ENCODE peak calls at places on chromosomes 11 and 22, in eight cellular contexts. R, O, T, U, Z, X, H and Q are unnamed samples.

GRCh38 chr22:32050678-32051515 is 7.8 kb downstream of the SLC5A1 start:
- DNase-seq in R (no peak), O (peak), T (peak), U (no peak), Z (no peak), X (no peak), H (peak), Q (peak)

GRCh38 chr22:25377699-25378098 is 158.3 kb downstream of the CRYBB2 start:
- DNase-seq in R (no peak), O (no peak), T (no peak), U (no peak), Z (no peak), X (no peak), H (no peak), Q (no peak)

GRCh38 chr22:31342389-31343125 is 3.6 kb downstream of the PATZ1 start:
- DNase-seq in R (no peak), O (no peak), T (no peak), U (no peak), Z (no peak), X (no peak), H (no peak), Q (no peak)

GRCh38 chr11:59062602-59063529 is 23.2 kb upstream of the GLYATL1B start:
- DNase-seq in R (no peak), O (no peak), T (no peak), U (no peak), Z (no peak), X (no peak), H (no peak), Q (no peak)

GRCh38 chr11:28820296-28820989 is 712.3 kb downstream of the METTL15 start:
- DNase-seq in R (no peak), O (peak), T (no peak), U (no peak), Z (no peak), X (no peak), H (no peak), Q (no peak)

GRCh38 chr11:66188580-66188979 is 79.9 kb upstream of the RAB1B start:
- DNase-seq in R (peak), O (peak), T (peak), U (no peak), Z (no peak), X (no peak), H (no peak), Q (no peak)

GRCh38 chr11:80595011-80595410 is 1154.2 kb upstream of the TENM4 start:
- DNase-seq in R (peak), O (peak), T (no peak), U (no peak), Z (no peak), X (no peak), H (no peak), Q (peak)

GRCh38 chr11:122981388-122982264 is at the start of gene BSX:
- DNase-seq in R (peak), O (peak), T (peak), U (no peak), Z (peak), X (peak), H (peak), Q (peak)

GRCh38 chr11:94507485-94507884 is 4.8 kb upstream of the C11orf97 start:
- DNase-seq in R (no peak), O (no peak), T (no peak), U (no peak), Z (no peak), X (no peak), H (no peak), Q (no peak)

GRCh38 chr11:1565173-1565903 is 6.7 kb downstream of the DUSP8 start:
- DNase-seq in R (no peak), O (no peak), T (no peak), U (no peak), Z (no peak), X (no peak), H (no peak), Q (no peak)

GRCh38 chr11:27233654-27234042 is 129.4 kb downstream of the CCDC34 start:
- DNase-seq in R (no peak), O (no peak), T (no peak), U (no peak), Z (no peak), X (no peak), H (no peak), Q (no peak)

GRCh38 chr22:37581534-37581933 is 1.6 kb upstream of the LGALS2 start:
- DNase-seq in R (no peak), O (no peak), T (no peak), U (no peak), Z (no peak), X (no peak), H (peak), Q (no peak)

GRCh38 chr11:19903620-19904069 is 191.0 kb downstream of the NAV2 start:
- DNase-seq in R (peak), O (peak), T (no peak), U (peak), Z (no peak), X (peak), H (peak), Q (peak)

GRCh38 chr11:2178906-2179494 is 7.4 kb upstream of the TH start:
- DNase-seq in R (no peak), O (peak), T (peak), U (no peak), Z (no peak), X (no peak), H (no peak), Q (no peak)

GRCh38 chr11:57604289-57605010 is 7.0 kb downstream of the SERPING1 start:
- DNase-seq in R (no peak), O (no peak), T (no peak), U (no peak), Z (no peak), X (no peak), H (no peak), Q (no peak)

GRCh38 chr11:129894281-129895125 is 875 bp downstream of the NFRKB start:
- DNase-seq in R (no peak), O (peak), T (peak), U (no peak), Z (peak), X (no peak), H (no peak), Q (peak)

GRCh38 chr22:22700631-22701030 is 56.2 kb downstream of the GGTLC2 start:
- DNase-seq in R (no peak), O (no peak), T (no peak), U (peak), Z (no peak), X (no peak), H (no peak), Q (no peak)

GRCh38 chr11:70761094-70761905 is 363.0 kb downstream of the CTTN start:
- DNase-seq in R (no peak), O (no peak), T (no peak), U (no peak), Z (no peak), X (no peak), H (no peak), Q (no peak)

GRCh38 chr11:118530683-118531596 is at the start of gene TMEM25:
- DNase-seq in R (peak), O (peak), T (no peak), U (peak), Z (peak), X (peak), H (peak), Q (peak)
- TF ChIP-seq POLR2A in R (peak), O (no peak), T (no peak), U (no peak), Z (no peak), X (peak), H (no peak), Q (no peak)

GRCh38 chr11:118996926-118997626 is 862 bp upstream of the CENATAC start:
- DNase-seq in R (peak), O (peak), T (no peak), U (no peak), Z (peak), X (peak), H (no peak), Q (peak)

GRCh38 chr11:119000906-119001305 is 3.0 kb downstream of the CENATAC start:
- DNase-seq in R (no peak), O (peak), T (no peak), U (no peak), Z (no peak), X (no peak), H (no peak), Q (peak)

GRCh38 chr11:118998388-118998717 is 415 bp downstream of the CENATAC start:
- DNase-seq in R (no peak), O (no peak), T (no peak), U (no peak), Z (no peak), X (no peak), H (no peak), Q (no peak)

GRCh38 chr11:118998822-118999221 is 884 bp downstream of the CENATAC start:
- DNase-seq in R (peak), O (peak), T (peak), U (no peak), Z (no peak), X (no peak), H (peak), Q (peak)

DNA sequence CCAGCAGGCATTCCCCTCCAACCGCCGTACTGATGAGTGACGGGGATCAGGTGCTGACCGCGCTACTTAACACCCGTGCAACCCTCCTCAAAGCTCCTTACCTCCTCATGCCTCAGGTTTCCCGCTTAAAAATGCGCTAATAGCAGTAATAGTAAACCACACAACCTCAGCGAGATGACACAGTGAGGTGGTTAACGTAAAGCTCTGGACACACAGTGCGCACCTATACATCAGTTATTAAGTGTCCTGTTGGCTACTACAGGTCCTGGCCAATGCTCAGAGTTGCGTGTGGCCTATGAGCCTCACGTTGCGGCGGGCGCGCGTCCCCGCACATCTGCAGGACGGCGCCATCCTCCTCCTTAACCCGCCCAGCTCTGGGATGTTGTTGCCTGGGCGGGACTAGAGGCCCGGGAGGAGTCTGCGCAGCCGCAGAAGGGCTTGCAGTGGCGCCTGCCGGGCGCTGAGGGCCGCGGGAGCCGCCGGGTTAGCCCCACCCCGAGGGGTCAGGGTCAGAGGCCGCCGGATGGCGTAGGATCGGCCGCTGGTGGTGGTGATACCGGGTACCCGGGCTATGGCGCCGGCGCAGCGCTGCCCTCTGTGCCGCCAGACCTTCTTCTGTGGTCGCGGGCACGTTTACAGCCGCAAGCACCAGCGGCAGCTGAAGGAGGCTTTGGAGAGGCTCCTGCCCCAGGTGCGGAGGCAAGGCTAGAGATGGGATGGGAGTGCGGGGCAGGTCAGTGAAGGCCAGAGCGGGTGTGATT is at the start of gene CENATAC:
- DNase-seq in R (peak), O (peak), T (peak), U (peak), Z (peak), X (peak), H (peak), Q (peak)
- TF ChIP-seq POLR2A in R (peak), O (peak), T (peak), U (no peak), Z (peak), X (peak), H (no peak), Q (peak)

DNA sequence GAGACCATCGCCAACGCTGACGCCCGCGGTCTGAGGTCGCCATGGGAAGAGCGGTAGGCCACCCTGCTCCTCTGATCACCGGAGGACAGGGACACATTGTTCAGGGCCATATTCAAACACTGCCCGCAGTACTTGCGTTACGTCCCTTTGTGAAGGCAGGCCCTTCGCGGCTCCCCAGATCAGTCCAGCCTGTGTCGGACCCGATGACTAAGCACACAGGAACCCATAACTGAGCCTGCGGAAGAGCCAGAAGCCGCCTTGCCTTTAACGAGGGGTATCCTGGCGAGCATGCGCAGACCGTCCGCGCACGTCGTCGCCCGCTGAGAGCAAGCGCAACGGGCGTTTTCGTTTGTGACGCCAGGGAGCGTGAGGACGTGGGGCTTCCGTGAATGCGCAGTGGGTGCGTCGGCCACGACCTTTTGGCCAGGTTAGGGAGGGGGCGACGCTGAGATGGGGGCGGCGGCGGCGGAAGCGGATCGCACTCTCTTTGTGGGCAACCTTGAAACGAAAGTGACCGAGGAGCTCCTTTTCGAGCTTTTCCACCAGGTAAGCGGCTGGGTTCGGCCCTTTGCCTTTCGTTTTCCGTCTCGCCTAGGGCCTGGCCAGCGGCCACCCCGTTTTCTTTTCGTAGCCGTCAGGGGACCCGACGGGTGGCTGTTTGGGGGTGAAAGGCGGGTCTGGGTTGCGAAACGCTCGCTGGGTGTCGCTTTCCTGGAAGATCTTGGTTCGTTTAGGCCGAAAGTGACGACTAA is at the start of the genes C11orf71 and RBM7:
- DNase-seq in R (peak), O (peak), T (peak), U (peak), Z (peak), X (peak), H (peak), Q (peak)
- TF ChIP-seq POLR2A in R (peak), O (peak), T (peak), U (no peak), Z (peak), X (peak), H (no peak), Q (peak)

GRCh38 chr11:120009938-120010337 is 128.0 kb downstream of the TRIM29 start:
- DNase-seq in R (no peak), O (no peak), T (no peak), U (no peak), Z (no peak), X (no peak), H (no peak), Q (no peak)
- TF ChIP-seq POLR2A in R (no peak), O (no peak), T (no peak), U (no peak), Z (no peak), X (no peak), H (no peak), Q (no peak)

GRCh38 chr11:119722281-119722794 is 6.7 kb downstream of the NECTIN1 start:
- DNase-seq in R (no peak), O (no peak), T (no peak), U (peak), Z (no peak), X (no peak), H (peak), Q (no peak)
- TF ChIP-seq POLR2A in R (no peak), O (no peak), T (no peak), U (no peak), Z (no peak), X (no peak), H (no peak), Q (no peak)

GRCh38 chr11:126355324-126355925 is at the start of gene ST3GAL4:
- DNase-seq in R (peak), O (peak), T (peak), U (peak), Z (peak), X (peak), H (peak), Q (peak)
- TF ChIP-seq POLR2A in R (peak), O (no peak), T (peak), U (no peak), Z (no peak), X (peak), H (no peak), Q (peak)

GRCh38 chr11:77055056-77055680 is 11.6 kb upstream of the CAPN5 start:
- DNase-seq in R (no peak), O (no peak), T (no peak), U (peak), Z (no peak), X (no peak), H (no peak), Q (no peak)
- TF ChIP-seq POLR2A in R (no peak), O (no peak), T (no peak), U (no peak), Z (no peak), X (no peak), H (no peak), Q (no peak)

DNA sequence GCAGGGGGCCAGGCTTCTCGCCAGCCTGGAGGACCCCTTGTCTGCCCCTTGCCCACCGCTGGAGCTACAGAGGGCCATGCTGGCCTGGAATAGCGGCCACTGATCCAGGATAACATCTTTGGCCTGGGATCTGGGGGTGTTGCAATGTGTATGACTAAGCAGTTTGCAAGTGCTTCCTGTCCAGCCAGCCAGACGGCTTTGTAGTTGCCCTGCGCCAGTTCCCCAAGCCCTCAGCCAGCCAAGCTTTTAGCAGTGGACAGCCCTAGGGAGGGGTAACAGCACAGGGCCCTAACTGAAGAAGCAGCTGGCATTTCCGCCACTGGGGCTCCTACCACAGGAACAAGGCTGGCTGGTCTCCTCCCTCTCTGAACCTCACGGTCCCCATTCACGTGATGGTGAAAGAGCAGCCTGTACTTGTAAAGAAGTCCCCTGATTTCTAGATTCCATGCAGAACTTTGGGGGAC is 32.1 kb downstream of the UQCR10 start:
- DNase-seq in R (peak), O (peak), T (peak), U (peak), Z (no peak), X (peak), H (peak), Q (peak)
- TF ChIP-seq POLR2A in R (no peak), O (no peak), T (no peak), U (no peak), Z (no peak), X (no peak), H (no peak), Q (no peak)

DNA sequence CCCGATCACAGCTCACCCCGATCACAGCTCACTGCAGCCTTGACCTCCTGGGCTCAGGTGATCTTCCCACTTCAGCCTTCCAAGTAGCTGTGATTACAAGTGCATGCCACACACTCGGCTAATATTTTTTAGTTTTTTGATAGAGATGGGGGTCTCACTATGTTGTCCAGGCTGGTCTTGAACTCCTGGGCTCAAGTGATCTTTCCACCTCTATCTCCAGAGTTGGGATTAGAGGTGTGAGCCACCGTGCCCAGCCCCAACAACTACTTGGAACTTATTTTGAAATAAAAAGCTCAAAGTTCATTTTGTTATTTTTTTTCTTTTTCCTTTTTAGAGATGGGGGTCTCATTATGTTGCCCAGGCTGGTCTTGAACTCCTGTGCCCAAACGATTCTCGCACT is 27.8 kb upstream of the SLC25A1 start:
- DNase-seq in R (no peak), O (no peak), T (no peak), U (no peak), Z (no peak), X (no peak), H (no peak), Q (no peak)
- TF ChIP-seq POLR2A in R (no peak), O (no peak), T (no peak), U (no peak), Z (no peak), X (no peak), H (no peak), Q (no peak)

GRCh38 chr22:42160251-42160650 is 29.6 kb upstream of the CYP2D6 start:
- DNase-seq in R (no peak), O (no peak), T (no peak), U (no peak), Z (no peak), X (no peak), H (no peak), Q (no peak)

GRCh38 chr22:42162728-42163489 is 32.3 kb upstream of the CYP2D6 start:
- DNase-seq in R (no peak), O (no peak), T (no peak), U (no peak), Z (no peak), X (no peak), H (no peak), Q (no peak)

GRCh38 chr22:42160830-42161696 is 30.5 kb upstream of the CYP2D6 start:
- DNase-seq in R (no peak), O (no peak), T (no peak), U (no peak), Z (no peak), X (no peak), H (no peak), Q (peak)

GRCh38 chr22:42164901-42165300 is 34.3 kb upstream of the CYP2D6 start:
- DNase-seq in R (no peak), O (no peak), T (no peak), U (no peak), Z (no peak), X (no peak), H (no peak), Q (no peak)

GRCh38 chr22:42163515-42163914 is 32.9 kb upstream of the CYP2D6 start:
- DNase-seq in R (no peak), O (no peak), T (no peak), U (no peak), Z (no peak), X (no peak), H (no peak), Q (no peak)
- TF ChIP-seq POLR2A in R (no peak), O (no peak), T (no peak), U (no peak), Z (no peak), X (no peak), H (no peak), Q (no peak)